ENCODE peak calls at places on chromosomes 6 and 20, in eight cellular contexts. One of them, this sample, is unnamed. For H3K4me1, the result is how much of the 10 kb centered on the place peaks cover.

GRCh38 chr6:17352302-17352701 is 41.1 kb upstream of the CAP2 start:
- DNase-seq in IMR-90: peak
- DNase-seq in mammary epithelial cell: no peak
- DNase-seq in colonic mucosa: no peak
- DNase-seq in fibroblast of lung: no peak
- DNase-seq in endodermal cell: no peak
- DNase-seq in K562: no peak
- DNase-seq in MM.1S: no peak
- DNase-seq in this sample: no peak

GRCh38 chr6:138105880-138106664 is 1.1 kb downstream of the PERP start:
- DNase-seq in MM.1S: peak
- DNase-seq in K562: no peak
- DNase-seq in IMR-90: peak
- DNase-seq in colonic mucosa: peak
- DNase-seq in mammary epithelial cell: peak
- DNase-seq in endodermal cell: peak
- DNase-seq in fibroblast of lung: peak
- DNase-seq in this sample: no peak

GRCh38 chr6:52124126-52125121 is 37.0 kb upstream of the PKHD1 start:
- DNase-seq in K562: no peak
- DNase-seq in endodermal cell: no peak
- DNase-seq in MM.1S: no peak
- DNase-seq in IMR-90: no peak
- DNase-seq in mammary epithelial cell: peak
- DNase-seq in colonic mucosa: no peak
- DNase-seq in fibroblast of lung: no peak
- DNase-seq in this sample: no peak

GRCh38 chr20:39429716-39430115 is 467.6 kb downstream of the DHX35 start:
- DNase-seq in IMR-90: no peak
- DNase-seq in fibroblast of lung: no peak
- DNase-seq in colonic mucosa: no peak
- DNase-seq in mammary epithelial cell: no peak
- DNase-seq in K562: no peak
- DNase-seq in endodermal cell: no peak
- DNase-seq in MM.1S: no peak
- DNase-seq in this sample: no peak

GRCh38 chr6:40359808-40360207 is 227.4 kb downstream of the LRFN2 start:
- DNase-seq in mammary epithelial cell: no peak
- DNase-seq in colonic mucosa: no peak
- DNase-seq in K562: no peak
- DNase-seq in MM.1S: no peak
- DNase-seq in fibroblast of lung: no peak
- DNase-seq in IMR-90: no peak
- DNase-seq in endodermal cell: peak
- DNase-seq in this sample: no peak

GRCh38 chr6:135182993-135183531 is 2.0 kb downstream of the MYB start:
- DNase-seq in IMR-90: no peak
- DNase-seq in mammary epithelial cell: peak
- DNase-seq in fibroblast of lung: no peak
- DNase-seq in colonic mucosa: peak
- DNase-seq in MM.1S: peak
- DNase-seq in endodermal cell: no peak
- DNase-seq in K562: peak
- DNase-seq in this sample: peak

GRCh38 chr6:35302604-35303218 is 5.1 kb downstream of the DEF6 start:
- DNase-seq in mammary epithelial cell: peak
- DNase-seq in endodermal cell: peak
- DNase-seq in fibroblast of lung: peak
- DNase-seq in MM.1S: peak
- DNase-seq in IMR-90: peak
- DNase-seq in colonic mucosa: peak
- DNase-seq in K562: peak
- DNase-seq in this sample: no peak

GRCh38 chr6:117615981-117616961 is 14.0 kb upstream of the GOPC start:
- DNase-seq in fibroblast of lung: no peak
- DNase-seq in mammary epithelial cell: no peak
- DNase-seq in K562: no peak
- DNase-seq in MM.1S: no peak
- DNase-seq in IMR-90: peak
- DNase-seq in colonic mucosa: no peak
- DNase-seq in endodermal cell: peak
- DNase-seq in this sample: no peak

GRCh38 chr20:18004389-18005031 is 35.7 kb downstream of the MGME1 start:
- DNase-seq in endodermal cell: no peak
- DNase-seq in mammary epithelial cell: no peak
- DNase-seq in fibroblast of lung: peak
- DNase-seq in IMR-90: peak
- DNase-seq in K562: no peak
- DNase-seq in colonic mucosa: no peak
- DNase-seq in MM.1S: no peak
- DNase-seq in this sample: no peak

GRCh38 chr6:31401403-31401802 is 2.0 kb upstream of the MICA start:
- DNase-seq in endodermal cell: no peak
- DNase-seq in IMR-90: peak
- DNase-seq in fibroblast of lung: peak
- DNase-seq in colonic mucosa: peak
- DNase-seq in mammary epithelial cell: peak
- DNase-seq in MM.1S: no peak
- DNase-seq in K562: no peak
- DNase-seq in this sample: peak

GRCh38 chr20:38114353-38114791 is 50.7 kb downstream of the TGM2 start:
- DNase-seq in mammary epithelial cell: no peak
- DNase-seq in IMR-90: peak
- DNase-seq in colonic mucosa: no peak
- DNase-seq in fibroblast of lung: peak
- DNase-seq in K562: no peak
- DNase-seq in MM.1S: no peak
- DNase-seq in endodermal cell: peak
- DNase-seq in this sample: no peak

GRCh38 chr20:17873410-17874270 is 95.0 kb downstream of the SNX5 start:
- DNase-seq in K562: no peak
- DNase-seq in IMR-90: peak
- DNase-seq in mammary epithelial cell: no peak
- DNase-seq in colonic mucosa: peak
- DNase-seq in fibroblast of lung: peak
- DNase-seq in endodermal cell: peak
- DNase-seq in MM.1S: no peak
- DNase-seq in this sample: peak

GRCh38 chr6:44078795-44079671 is 48.2 kb downstream of the MRPL14 start:
- DNase-seq in IMR-90: peak
- DNase-seq in fibroblast of lung: peak
- DNase-seq in MM.1S: peak
- DNase-seq in endodermal cell: peak
- DNase-seq in mammary epithelial cell: peak
- DNase-seq in colonic mucosa: peak
- DNase-seq in K562: peak
- DNase-seq in this sample: no peak

GRCh38 chr6:75275067-75275466 is 9.5 kb downstream of the TMEM30A start:
- DNase-seq in endodermal cell: no peak
- DNase-seq in K562: no peak
- DNase-seq in colonic mucosa: no peak
- DNase-seq in mammary epithelial cell: peak
- DNase-seq in MM.1S: no peak
- DNase-seq in IMR-90: peak
- DNase-seq in fibroblast of lung: peak
- DNase-seq in this sample: no peak

GRCh38 chr6:73451166-73452106 is 661 bp downstream of the CGAS start:
- DNase-seq in mammary epithelial cell: no peak
- DNase-seq in colonic mucosa: peak
- DNase-seq in K562: no peak
- DNase-seq in IMR-90: peak
- DNase-seq in MM.1S: peak
- DNase-seq in fibroblast of lung: peak
- DNase-seq in endodermal cell: peak
- DNase-seq in this sample: peak

GRCh38 chr6:158290659-158291058 is 21.6 kb upstream of the TULP4 start:
- DNase-seq in endodermal cell: no peak
- DNase-seq in mammary epithelial cell: no peak
- DNase-seq in MM.1S: peak
- DNase-seq in K562: no peak
- DNase-seq in colonic mucosa: no peak
- DNase-seq in fibroblast of lung: no peak
- DNase-seq in IMR-90: no peak
- DNase-seq in this sample: no peak

GRCh38 chr20:22802296-22802695 is 217.9 kb upstream of the FOXA2 start:
- DNase-seq in K562: no peak
- DNase-seq in fibroblast of lung: no peak
- DNase-seq in IMR-90: no peak
- DNase-seq in mammary epithelial cell: no peak
- DNase-seq in endodermal cell: no peak
- DNase-seq in MM.1S: no peak
- DNase-seq in colonic mucosa: no peak
- DNase-seq in this sample: no peak
- TF ChIP-seq CTCF in K562: no peak
- TF ChIP-seq CTCF in fibroblast of lung: no peak
- TF ChIP-seq CTCF in IMR-90: no peak
- TF ChIP-seq CTCF in mammary epithelial cell: peak
- TF ChIP-seq CTCF in endodermal cell: no peak
- TF ChIP-seq CTCF in MM.1S: no peak
- TF ChIP-seq CTCF in colonic mucosa: no peak
- TF ChIP-seq CTCF in this sample: no peak

DNA sequence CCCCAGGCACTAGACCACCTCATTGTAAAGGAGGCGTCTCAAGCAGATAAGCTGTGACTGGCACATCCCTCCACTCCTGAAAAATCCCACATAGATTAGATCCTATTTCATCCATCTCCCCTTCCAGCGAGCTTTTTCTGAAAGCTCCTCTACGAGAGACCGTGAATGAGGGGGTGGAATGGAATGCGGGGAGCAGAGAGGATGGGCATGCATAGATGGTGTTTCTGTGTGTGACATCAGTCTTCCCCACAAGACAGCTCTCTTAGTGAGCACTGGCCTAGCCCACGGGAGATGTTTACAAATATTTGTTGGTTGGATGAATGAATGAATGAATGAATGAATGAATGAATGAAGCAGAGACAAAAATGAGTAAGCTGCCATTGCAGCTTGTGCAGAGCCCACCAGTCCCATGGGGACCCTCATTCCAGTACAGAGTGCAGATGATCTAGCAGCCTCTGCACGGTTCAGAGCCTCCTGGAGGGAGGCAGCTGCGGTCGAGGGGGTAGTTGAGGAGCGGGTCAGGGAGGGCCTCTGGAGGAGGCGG is 98.4 kb downstream of the DLGAP4 start:
- DNase-seq in K562: no peak
- DNase-seq in MM.1S: no peak
- DNase-seq in colonic mucosa: no peak
- DNase-seq in endodermal cell: no peak
- DNase-seq in mammary epithelial cell: no peak
- DNase-seq in fibroblast of lung: no peak
- DNase-seq in IMR-90: no peak
- DNase-seq in this sample: no peak
- H3K9ac ChIP-seq in K562: no peak
- H3K9ac ChIP-seq in MM.1S: no peak
- H3K9ac ChIP-seq in colonic mucosa: no peak
- H3K9ac ChIP-seq in endodermal cell: no peak
- H3K9ac ChIP-seq in mammary epithelial cell: no peak
- H3K9ac ChIP-seq in fibroblast of lung: no peak
- H3K9ac ChIP-seq in IMR-90: no peak
- H3K9ac ChIP-seq in this sample: no peak

GRCh38 chr20:57680131-57680716 is 29.6 kb downstream of the PMEPA1 start:
- DNase-seq in endodermal cell: no peak
- DNase-seq in colonic mucosa: no peak
- DNase-seq in fibroblast of lung: no peak
- DNase-seq in IMR-90: no peak
- DNase-seq in mammary epithelial cell: no peak
- DNase-seq in MM.1S: peak
- DNase-seq in K562: no peak
- DNase-seq in this sample: no peak

GRCh38 chr20:57683876-57684275 is 25.9 kb downstream of the PMEPA1 start:
- DNase-seq in endodermal cell: no peak
- DNase-seq in MM.1S: no peak
- DNase-seq in IMR-90: no peak
- DNase-seq in fibroblast of lung: no peak
- DNase-seq in K562: no peak
- DNase-seq in mammary epithelial cell: no peak
- DNase-seq in colonic mucosa: no peak
- DNase-seq in this sample: no peak

GRCh38 chr20:57680934-57681914 is 28.6 kb downstream of the PMEPA1 start:
- DNase-seq in colonic mucosa: no peak
- DNase-seq in mammary epithelial cell: no peak
- DNase-seq in MM.1S: peak
- DNase-seq in K562: no peak
- DNase-seq in IMR-90: no peak
- DNase-seq in endodermal cell: no peak
- DNase-seq in fibroblast of lung: no peak
- DNase-seq in this sample: no peak

GRCh38 chr20:57685134-57685851 is 24.5 kb downstream of the PMEPA1 start:
- DNase-seq in IMR-90: no peak
- DNase-seq in fibroblast of lung: no peak
- DNase-seq in K562: no peak
- DNase-seq in endodermal cell: no peak
- DNase-seq in mammary epithelial cell: no peak
- DNase-seq in MM.1S: no peak
- DNase-seq in colonic mucosa: no peak
- DNase-seq in this sample: no peak

GRCh38 chr20:57682184-57683038 is 27.4 kb downstream of the PMEPA1 start:
- DNase-seq in IMR-90: no peak
- DNase-seq in K562: no peak
- DNase-seq in colonic mucosa: no peak
- DNase-seq in endodermal cell: no peak
- DNase-seq in fibroblast of lung: no peak
- DNase-seq in MM.1S: peak
- DNase-seq in mammary epithelial cell: no peak
- DNase-seq in this sample: no peak
- H3K4me1 ChIP-seq in IMR-90: under half
- H3K4me1 ChIP-seq in K562: under half
- H3K4me1 ChIP-seq in colonic mucosa: under half
- H3K4me1 ChIP-seq in endodermal cell: under half
- H3K4me1 ChIP-seq in fibroblast of lung: under half
- H3K4me1 ChIP-seq in MM.1S: half or more
- H3K4me1 ChIP-seq in mammary epithelial cell: under half
- H3K4me1 ChIP-seq in this sample: under half

GRCh38 chr6:154502564-154502963 is 7.9 kb downstream of the CNKSR3 start:
- DNase-seq in K562: no peak
- DNase-seq in MM.1S: no peak
- DNase-seq in endodermal cell: no peak
- DNase-seq in colonic mucosa: peak
- DNase-seq in fibroblast of lung: no peak
- DNase-seq in mammary epithelial cell: no peak
- DNase-seq in IMR-90: no peak
- DNase-seq in this sample: no peak

GRCh38 chr6:154501287-154501868 is 9.1 kb downstream of the CNKSR3 start:
- DNase-seq in K562: peak
- DNase-seq in fibroblast of lung: no peak
- DNase-seq in colonic mucosa: no peak
- DNase-seq in MM.1S: no peak
- DNase-seq in endodermal cell: no peak
- DNase-seq in mammary epithelial cell: no peak
- DNase-seq in IMR-90: no peak
- DNase-seq in this sample: no peak

GRCh38 chr6:154499854-154500589 is 10.5 kb downstream of the CNKSR3 start:
- DNase-seq in MM.1S: no peak
- DNase-seq in mammary epithelial cell: no peak
- DNase-seq in colonic mucosa: no peak
- DNase-seq in K562: no peak
- DNase-seq in fibroblast of lung: no peak
- DNase-seq in endodermal cell: no peak
- DNase-seq in IMR-90: no peak
- DNase-seq in this sample: no peak

GRCh38 chr6:154498340-154498934 is 12.0 kb downstream of the CNKSR3 start:
- DNase-seq in K562: no peak
- DNase-seq in endodermal cell: no peak
- DNase-seq in mammary epithelial cell: no peak
- DNase-seq in IMR-90: no peak
- DNase-seq in colonic mucosa: no peak
- DNase-seq in fibroblast of lung: no peak
- DNase-seq in MM.1S: no peak
- DNase-seq in this sample: no peak

GRCh38 chr6:154500769-154501171 is 9.7 kb downstream of the CNKSR3 start:
- DNase-seq in fibroblast of lung: no peak
- DNase-seq in K562: no peak
- DNase-seq in IMR-90: no peak
- DNase-seq in endodermal cell: no peak
- DNase-seq in colonic mucosa: no peak
- DNase-seq in mammary epithelial cell: no peak
- DNase-seq in MM.1S: no peak
- DNase-seq in this sample: no peak
- TF ChIP-seq CTCF in fibroblast of lung: peak
- TF ChIP-seq CTCF in K562: peak
- TF ChIP-seq CTCF in IMR-90: peak
- TF ChIP-seq CTCF in endodermal cell: peak
- TF ChIP-seq CTCF in colonic mucosa: peak
- TF ChIP-seq CTCF in mammary epithelial cell: peak
- TF ChIP-seq CTCF in MM.1S: no peak
- TF ChIP-seq CTCF in this sample: peak